ENCODE peak calls at places on chromosomes 13 and 19, in eight cellular contexts. S is astrocyte of the cerebellum; D is effector memory CD8-positive, alpha-beta T cell; K is stimulated activated CD4-positive, alpha-beta T cell treated with anti-CD3 and anti-CD28 coated beads, Interleukin-15, amount 100 ng/mL, for 24 hours; B is cardiac fibroblast; H is nucleus accumbens; U is GM23338; M is germinal center. T is an unnamed sample.

GRCh38 chr19:1496714-1497577 is 6.0 kb downstream of the REEP6 start:
- DNase-seq in S (no peak), D (no peak), K (no peak), B (no peak), H (no peak), U (no peak), M (no peak), T (no peak)

GRCh38 chr19:33621811-33622504 is at the start of gene CHST8:
- DNase-seq in S (no peak), D (no peak), K (peak), B (peak), H (no peak), U (peak), M (peak), T (no peak)

GRCh38 chr13:26540319-26540718 is 17.2 kb upstream of the WASF3 start:
- DNase-seq in S (no peak), D (no peak), K (no peak), B (no peak), H (no peak), U (no peak), M (no peak), T (no peak)

GRCh38 chr19:57888494-57889231 is at the start of gene ZNF814:
- DNase-seq in S (peak), D (peak), K (peak), B (peak), H (peak), U (peak), M (peak), T (no peak)

GRCh38 chr13:84121456-84121855 is 239.2 kb upstream of the SLITRK1 start:
- DNase-seq in S (no peak), D (no peak), K (no peak), B (peak), H (no peak), U (no peak), M (no peak), T (no peak)

GRCh38 chr19:48837081-48837524 is 812 bp upstream of the HSD17B14 start:
- DNase-seq in S (no peak), D (peak), K (peak), B (peak), H (peak), U (peak), M (peak), T (no peak)

GRCh38 chr19:42512743-42513304 is 15.5 kb downstream of the CEACAM1 start:
- DNase-seq in S (peak), D (no peak), K (peak), B (no peak), H (no peak), U (no peak), M (peak), T (no peak)

GRCh38 chr19:46408611-46409039 is 4.7 kb downstream of the CCDC8 start:
- DNase-seq in S (no peak), D (no peak), K (no peak), B (peak), H (no peak), U (no peak), M (no peak), T (no peak)

GRCh38 chr19:36120092-36120983 is 5.1 kb downstream of the TBCB start:
- DNase-seq in S (no peak), D (no peak), K (no peak), B (no peak), H (no peak), U (no peak), M (no peak), T (no peak)

GRCh38 chr19:45474941-45475516 is 7.2 kb downstream of the FOSB start:
- DNase-seq in S (no peak), D (peak), K (no peak), B (peak), H (no peak), U (no peak), M (no peak), T (no peak)

GRCh38 chr13:112466132-112467025 is 90.2 kb downstream of the SPACA7 start:
- DNase-seq in S (no peak), D (no peak), K (no peak), B (no peak), H (no peak), U (no peak), M (no peak), T (no peak)

GRCh38 chr19:41308450-41309224 is 1.3 kb upstream of the CCDC97 start:
- DNase-seq in S (peak), D (peak), K (peak), B (peak), H (peak), U (peak), M (peak), T (peak)

GRCh38 chr13:52348983-52349780 is 56.8 kb downstream of the THSD1 start:
- DNase-seq in S (no peak), D (no peak), K (peak), B (peak), H (no peak), U (no peak), M (no peak), T (peak)

GRCh38 chr13:33953203-33953602 is 135.3 kb downstream of the RFC3 start:
- DNase-seq in S (peak), D (no peak), K (no peak), B (peak), H (no peak), U (no peak), M (no peak), T (peak)

T was measured in MCF 10A.